ENCODE peak calls at places on chromosomes 5 and 9, in four cellular contexts. W, R, J and P are unnamed samples. For H3K9me3, the result is how much of the 10 kb centered on the place peaks cover.

GRCh38 chr9:36187414-36187813 is 3.3 kb upstream of the CLTA start:
- DNase-seq in J (no peak), W (no peak), R (no peak), P (no peak)

GRCh38 chr5:27474395-27474794 is 436.0 kb upstream of the CDH9 start:
- DNase-seq in W (no peak), J (no peak), R (no peak), P (no peak)

GRCh38 chr9:17509698-17510097 is 69.2 kb upstream of the SH3GL2 start:
- DNase-seq in J (no peak), W (no peak), R (no peak), P (no peak)

GRCh38 chr9:77710276-77710675 is 62.2 kb upstream of the GNA14 start:
- DNase-seq in J (no peak), R (no peak), W (no peak), P (no peak)

GRCh38 chr5:100409538-100409937 is 125.6 kb upstream of the FAM174A start:
- DNase-seq in R (no peak), J (no peak), W (no peak), P (no peak)

GRCh38 chr5:154298060-154298459 is 107.5 kb downstream of the GALNT10 start:
- DNase-seq in R (no peak), W (no peak), J (no peak), P (no peak)

GRCh38 chr9:107389617-107390071 is 99.9 kb downstream of the KLF4 start:
- DNase-seq in J (peak), W (peak), R (peak), P (peak)

GRCh38 chr9:79911724-79912123 is 340.0 kb downstream of the TLE4 start:
- DNase-seq in W (no peak), R (no peak), J (no peak), P (no peak)

GRCh38 chr5:157562111-157562581 is 13.4 kb downstream of the ADAM19 start:
- DNase-seq in J (no peak), W (peak), R (no peak), P (no peak)

GRCh38 chr9:129781991-129782390 is 21.0 kb upstream of the TOR1B start:
- DNase-seq in R (no peak), W (no peak), J (no peak), P (no peak)

GRCh38 chr5:175343292-175343691 is 100.7 kb downstream of the DRD1 start:
- DNase-seq in W (no peak), R (no peak), J (no peak), P (no peak)

GRCh38 chr9:70588999-70589398 is 174.5 kb upstream of the KLF9 start:
- DNase-seq in J (no peak), R (no peak), W (no peak), P (no peak)

GRCh38 chr5:125278711-125279110 is 532.3 kb upstream of the ZNF608 start:
- DNase-seq in R (no peak), J (no peak), W (no peak), P (no peak)
- TF ChIP-seq CTCF in R (no peak), J (no peak), W (no peak), P (no peak)

DNA sequence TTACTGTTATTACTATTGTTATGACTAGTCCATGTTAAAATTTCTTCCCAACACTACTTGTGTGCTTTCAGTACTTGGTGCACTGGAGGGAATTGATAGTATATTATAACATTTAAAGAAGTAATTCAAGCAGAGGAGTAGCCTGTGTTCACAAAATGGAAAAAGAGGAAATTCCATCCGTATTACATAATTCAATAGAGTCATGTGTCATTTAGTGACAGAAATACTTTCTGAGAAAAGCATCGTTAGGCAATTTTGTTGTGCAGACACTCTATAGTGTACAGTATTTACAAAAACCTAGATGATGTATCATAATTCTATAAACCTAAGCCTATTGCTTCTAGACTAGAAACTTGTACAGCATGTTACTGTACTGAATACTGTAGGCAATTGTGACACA is 78.3 kb upstream of the PCSK5 start:
- DNase-seq in J (no peak), R (no peak), W (no peak), P (no peak)
- H3K9me3 ChIP-seq in J (under half), R (under half), W (under half), P (under half)

GRCh38 chr5:54548565-54548964 is 31.0 kb downstream of the SNX18 start:
- DNase-seq in W (no peak), J (no peak), R (no peak), P (no peak)
- TF ChIP-seq POLR2A in W (no peak), J (no peak), R (no peak), P (no peak)

DNA sequence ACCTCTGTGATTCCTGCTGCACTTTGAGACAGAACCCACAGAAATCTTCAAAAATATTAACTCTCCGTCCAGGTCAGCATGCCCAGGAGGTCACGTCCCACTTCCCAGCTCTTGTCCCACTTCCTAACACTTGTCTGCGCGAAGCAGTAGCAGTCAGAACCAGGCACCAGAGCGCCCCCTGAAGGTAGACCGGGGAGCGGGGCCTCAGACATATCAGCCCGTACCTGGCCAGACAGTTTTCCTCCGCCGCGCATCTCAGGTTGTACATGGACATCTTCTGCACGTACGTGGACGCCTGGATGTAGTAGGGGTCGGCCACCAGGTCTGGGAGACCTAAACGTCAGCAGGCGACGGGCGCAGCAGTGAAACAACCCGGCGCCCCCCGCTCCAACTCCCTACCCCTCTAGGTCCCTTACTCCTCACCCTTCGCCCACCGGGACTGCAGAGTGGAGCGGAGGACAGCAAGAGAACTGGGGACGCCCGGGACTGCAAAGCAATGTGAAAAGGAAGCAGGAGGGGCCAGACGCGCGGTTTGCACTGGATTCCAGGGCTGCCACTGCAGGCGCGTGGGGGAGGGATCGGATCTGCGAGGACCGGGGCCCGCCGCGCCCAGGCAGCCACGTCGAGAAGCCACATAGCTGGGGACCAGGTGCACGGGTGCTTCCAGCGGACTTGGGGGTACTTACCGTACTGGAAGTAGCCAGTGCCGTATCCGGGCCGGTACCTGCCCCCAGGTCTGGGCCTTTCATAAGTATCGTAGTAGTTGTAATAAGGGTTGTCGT is 1.2 kb downstream of the LOX start:
- DNase-seq in J (peak), W (peak), R (peak), P (peak)
- TF ChIP-seq CTCF in J (peak), W (peak), R (peak), P (peak)

DNA sequence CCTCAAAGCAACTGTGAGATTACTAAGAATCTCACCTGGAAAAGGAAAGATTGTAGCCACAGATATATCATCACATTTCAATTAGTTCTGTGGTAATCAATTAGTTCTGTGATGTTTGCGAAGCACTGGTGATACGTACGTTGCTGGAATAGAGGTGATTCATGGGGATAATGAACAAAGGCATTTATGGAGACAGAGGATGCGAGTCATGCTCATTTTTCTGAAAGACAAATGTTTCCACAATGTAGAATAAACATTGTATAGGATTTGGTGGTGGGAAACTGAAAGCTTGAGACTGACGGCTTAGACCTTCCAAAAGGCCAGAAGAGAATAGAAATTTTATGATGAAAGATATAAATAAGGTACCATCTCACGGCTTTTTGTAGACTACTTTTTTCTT is 507.3 kb upstream of the TYRP1 start:
- DNase-seq in R (no peak), J (no peak), W (no peak), P (no peak)
- H3K9me3 ChIP-seq in R (under half), J (under half), W (under half), P (under half)

DNA sequence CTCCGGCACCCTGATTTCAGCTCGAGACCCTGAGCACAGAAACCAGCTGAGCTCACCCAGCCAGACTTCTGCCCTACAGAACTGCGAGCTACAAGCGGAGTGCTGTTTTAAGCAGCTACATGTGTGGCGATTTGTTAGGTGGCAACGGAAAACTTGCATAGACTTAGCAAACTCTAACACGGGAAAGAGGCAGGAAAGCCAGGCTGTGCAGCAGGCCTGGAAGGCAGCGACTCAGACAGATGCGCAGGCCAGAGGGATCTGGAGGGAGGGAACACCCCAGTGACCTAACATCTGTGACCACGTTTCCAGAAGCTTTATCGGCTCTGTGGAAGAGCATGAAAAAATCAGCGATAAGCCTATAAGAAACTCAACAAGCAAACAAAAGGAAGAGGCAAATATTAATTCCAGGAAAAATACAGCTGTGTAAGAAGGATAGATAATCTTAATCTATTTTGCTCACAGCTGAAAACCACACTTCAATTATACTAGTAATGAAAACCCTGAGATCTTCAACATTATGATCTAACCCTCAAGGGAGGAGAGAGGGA is 11.0 kb downstream of the UBAC1 start:
- DNase-seq in R (no peak), W (no peak), J (no peak), P (no peak)
- TF ChIP-seq POLR2A in R (no peak), W (no peak), J (no peak), P (no peak)

GRCh38 chr9:128399851-128400250 is 20.8 kb upstream of the CERCAM start:
- DNase-seq in R (no peak), W (no peak), J (no peak), P (no peak)
- TF ChIP-seq CTCF in R (no peak), W (no peak), J (no peak), P (no peak)

DNA sequence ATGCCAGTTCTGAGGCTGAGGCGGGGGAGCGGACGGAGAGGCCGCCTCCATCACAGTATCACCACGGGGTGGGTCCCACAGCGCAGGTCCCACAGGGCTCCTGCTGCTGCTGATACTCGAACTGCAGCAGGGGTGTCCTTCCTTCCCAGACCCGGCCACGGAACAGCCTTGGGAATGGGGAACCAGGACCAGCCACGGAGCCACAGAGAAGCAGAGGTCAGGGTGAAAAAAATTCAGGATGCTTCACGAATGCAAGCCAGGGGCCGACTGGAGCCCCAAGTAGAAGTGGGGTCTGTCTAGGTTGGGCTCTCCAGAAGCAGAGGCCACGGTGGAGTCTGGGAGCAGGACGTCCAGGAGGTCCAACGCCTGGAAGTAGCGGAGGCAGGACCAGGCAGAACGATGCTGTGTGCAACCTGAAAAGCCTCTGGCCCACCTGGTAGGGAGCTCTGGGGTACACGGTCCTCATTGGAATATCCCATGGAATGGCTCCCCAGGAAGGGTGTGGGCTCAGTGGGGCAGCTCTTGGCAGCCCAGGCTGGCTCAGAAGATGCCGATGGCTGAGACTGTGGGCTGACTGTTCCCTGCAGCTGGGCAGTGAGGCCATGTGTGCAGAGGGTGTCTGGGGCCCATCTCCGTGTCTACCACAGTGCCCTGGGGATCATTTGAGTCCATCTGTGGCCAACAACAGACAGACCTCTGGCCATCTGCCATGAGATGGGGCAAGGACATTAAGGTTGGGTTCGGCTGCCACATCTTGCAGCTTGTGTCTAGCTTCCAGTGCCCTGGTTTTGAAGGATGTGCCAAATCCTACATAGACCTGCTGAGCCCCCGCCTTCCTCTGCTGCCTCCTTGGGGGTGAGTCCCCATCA is 66.9 kb upstream of the FCN1 start:
- DNase-seq in J (peak), R (no peak), W (peak), P (no peak)
- H3K9me3 ChIP-seq in J (under half), R (under half), W (under half), P (under half)

GRCh38 chr9:137243626-137244485 is 2.8 kb downstream of the TUBB4B start:
- DNase-seq in J (no peak), R (peak), W (no peak), P (no peak)
- TF ChIP-seq POLR2A in J (no peak), R (peak), W (no peak), P (no peak)